ENCODE peak calls at places on chromosomes 7 and 10, in five cellular contexts. N is IMR-90, Q is mesendoderm, F is mesenchymal stem cell, W is H9. K is an unnamed sample.

GRCh38 chr7:140059288-140060242 is 3.2 kb downstream of the PARP12 start:
- DNase-seq in N (peak; percentile 95), Q (no peak), F (peak; percentile 89), W (no peak), K (no peak)

GRCh38 chr10:27746364-27747095 is 911 bp upstream of the MKX start:
- DNase-seq in N (no peak), Q (no peak), F (peak; percentile 15), W (peak; percentile 51), K (no peak)

GRCh38 chr10:88114368-88114767 is 250.9 kb downstream of the PTEN start:
- DNase-seq in N (peak; percentile 25), Q (peak; percentile 80), F (peak; percentile 50), W (peak; percentile 73), K (no peak)

GRCh38 chr10:113133497-113133896 is 183.4 kb downstream of the TCF7L2 start:
- DNase-seq in N (peak; percentile 60), Q (peak; percentile 37), F (peak; percentile 71), W (no peak), K (no peak)

GRCh38 chr10:4242561-4243035 is 457.6 kb upstream of the KLF6 start:
- DNase-seq in N (peak; percentile 92), Q (peak; percentile 52), F (peak; percentile 84), W (no peak), K (no peak)

GRCh38 chr10:49579621-49580020 is 30.5 kb upstream of the SLC18A3 start:
- DNase-seq in N (no peak), Q (no peak), F (peak; percentile 2), W (no peak), K (no peak)

GRCh38 chr10:42936580-42936979 is 140.3 kb upstream of the RET start:
- DNase-seq in N (no peak), Q (no peak), F (no peak), W (no peak), K (no peak)

GRCh38 chr7:70336536-70336935 is 738.3 kb downstream of the AUTS2 start:
- DNase-seq in N (no peak), Q (no peak), F (no peak), W (no peak), K (no peak)

GRCh38 chr7:1181591-1181990 is 21.6 kb upstream of the ZFAND2A start:
- DNase-seq in N (no peak), Q (no peak), F (no peak), W (no peak), K (no peak)

GRCh38 chr7:137999496-138000080 is 2.3 kb downstream of the CREB3L2 start:
- DNase-seq in N (no peak), Q (no peak), F (no peak), W (no peak), K (no peak)

GRCh38 chr10:92590623-92591549 is 2.0 kb upstream of the KIF11 start:
- DNase-seq in N (peak; percentile 69), Q (peak; percentile 91), F (peak; percentile 82), W (peak; percentile 71), K (peak; percentile 26)

GRCh38 chr10:92593553-92594046 is 670 bp downstream of the KIF11 start:
- DNase-seq in N (no peak), Q (no peak), F (no peak), W (no peak), K (no peak)

GRCh38 chr10:92592761-92593552 is at the start of gene KIF11:
- DNase-seq in N (peak; percentile 96), Q (peak; percentile 98), F (peak; percentile 98), W (peak; percentile 96), K (peak; percentile 92)

GRCh38 chr10:92594194-92594593 is 1.3 kb downstream of the KIF11 start:
- DNase-seq in N (no peak), Q (no peak), F (no peak), W (no peak), K (no peak)

DNA sequence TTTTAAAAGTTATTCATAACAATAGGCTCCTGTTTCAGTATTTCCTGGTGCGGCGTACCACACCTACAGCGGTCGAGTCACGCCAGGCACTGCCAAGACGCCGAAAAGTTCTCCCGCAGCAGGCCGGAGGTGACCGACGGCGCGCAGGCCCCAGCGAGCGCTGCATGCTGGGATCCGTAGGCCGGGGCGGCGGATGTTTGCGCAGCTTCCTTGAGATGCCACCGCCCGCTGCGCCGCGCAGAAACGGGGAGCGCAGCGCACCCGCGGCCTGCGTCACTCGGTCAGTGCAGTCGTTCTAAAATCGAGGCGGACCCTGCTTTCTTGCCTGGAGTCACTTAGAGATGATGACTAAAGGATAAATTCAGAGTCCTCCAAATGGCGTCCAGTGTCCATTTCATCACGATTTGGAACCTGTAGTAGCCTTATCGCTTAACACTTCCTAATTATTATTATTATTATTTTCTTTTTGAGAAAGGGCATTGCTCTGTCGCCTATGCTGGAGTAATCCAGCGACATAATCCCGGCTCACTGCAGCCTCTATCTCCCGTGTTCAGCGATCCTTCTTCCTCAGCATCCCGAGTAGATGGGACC is 1.3 kb upstream of the KIF11 start:
- DNase-seq in N (peak; percentile 92), Q (peak; percentile 94), F (peak; percentile 91), W (peak; percentile 93), K (peak; percentile 67)
- H3K4me2 ChIP-seq in N (peak overlapping the region; percentile 95), Q (peak overlapping the region; percentile 42), F (peak overlapping the region; percentile 66), W (peak overlapping the region; percentile 52), K (no peak overlapping the region)

GRCh38 chr7:129313282-129313681 is 88.5 kb downstream of the AHCYL2 start:
- DNase-seq in N (no peak), Q (no peak), F (no peak), W (no peak), K (no peak)
- H3K4ac ChIP-seq in N (no peak overlapping the region), Q (no peak overlapping the region), F (no peak overlapping the region), W (no peak overlapping the region), K (no peak overlapping the region)

DNA sequence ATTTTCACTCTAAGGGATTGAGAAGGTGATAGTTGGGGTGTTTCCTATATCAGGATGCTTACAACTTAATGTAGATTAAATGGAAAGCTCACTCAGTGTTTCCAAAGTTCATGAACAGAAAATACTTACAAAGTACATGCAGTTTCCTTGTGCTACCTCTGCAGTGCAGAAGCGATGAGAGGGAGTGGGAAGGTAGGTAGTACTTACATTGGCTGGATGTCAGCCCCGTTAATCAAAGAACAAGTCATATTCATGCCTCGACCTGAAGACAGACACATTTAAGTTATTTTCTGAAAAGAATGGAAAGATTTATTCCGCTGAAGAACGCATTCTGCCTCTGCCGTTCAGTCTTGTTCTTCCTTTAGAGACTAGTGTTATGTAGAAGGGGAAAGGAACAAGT is 93.1 kb downstream of the ZMYND11 start:
- DNase-seq in N (no peak), Q (no peak), F (no peak), W (no peak), K (no peak)
- H3K4me2 ChIP-seq in N (no peak overlapping the region), Q (no peak overlapping the region), F (no peak overlapping the region), W (no peak overlapping the region), K (no peak overlapping the region)

GRCh38 chr10:86709786-86710185 is 41.5 kb downstream of the LDB3 start:
- DNase-seq in N (no peak), Q (no peak), F (no peak), W (no peak), K (no peak)

GRCh38 chr10:86710987-86711236 is 42.6 kb downstream of the LDB3 start:
- DNase-seq in N (no peak), Q (no peak), F (no peak), W (no peak), K (no peak)

GRCh38 chr10:86707505-86707904 is 39.2 kb downstream of the LDB3 start:
- DNase-seq in N (no peak), Q (peak; percentile 43), F (no peak), W (no peak), K (no peak)

GRCh38 chr10:86708068-86708782 is 39.9 kb downstream of the LDB3 start:
- DNase-seq in N (no peak), Q (no peak), F (no peak), W (no peak), K (no peak)

DNA sequence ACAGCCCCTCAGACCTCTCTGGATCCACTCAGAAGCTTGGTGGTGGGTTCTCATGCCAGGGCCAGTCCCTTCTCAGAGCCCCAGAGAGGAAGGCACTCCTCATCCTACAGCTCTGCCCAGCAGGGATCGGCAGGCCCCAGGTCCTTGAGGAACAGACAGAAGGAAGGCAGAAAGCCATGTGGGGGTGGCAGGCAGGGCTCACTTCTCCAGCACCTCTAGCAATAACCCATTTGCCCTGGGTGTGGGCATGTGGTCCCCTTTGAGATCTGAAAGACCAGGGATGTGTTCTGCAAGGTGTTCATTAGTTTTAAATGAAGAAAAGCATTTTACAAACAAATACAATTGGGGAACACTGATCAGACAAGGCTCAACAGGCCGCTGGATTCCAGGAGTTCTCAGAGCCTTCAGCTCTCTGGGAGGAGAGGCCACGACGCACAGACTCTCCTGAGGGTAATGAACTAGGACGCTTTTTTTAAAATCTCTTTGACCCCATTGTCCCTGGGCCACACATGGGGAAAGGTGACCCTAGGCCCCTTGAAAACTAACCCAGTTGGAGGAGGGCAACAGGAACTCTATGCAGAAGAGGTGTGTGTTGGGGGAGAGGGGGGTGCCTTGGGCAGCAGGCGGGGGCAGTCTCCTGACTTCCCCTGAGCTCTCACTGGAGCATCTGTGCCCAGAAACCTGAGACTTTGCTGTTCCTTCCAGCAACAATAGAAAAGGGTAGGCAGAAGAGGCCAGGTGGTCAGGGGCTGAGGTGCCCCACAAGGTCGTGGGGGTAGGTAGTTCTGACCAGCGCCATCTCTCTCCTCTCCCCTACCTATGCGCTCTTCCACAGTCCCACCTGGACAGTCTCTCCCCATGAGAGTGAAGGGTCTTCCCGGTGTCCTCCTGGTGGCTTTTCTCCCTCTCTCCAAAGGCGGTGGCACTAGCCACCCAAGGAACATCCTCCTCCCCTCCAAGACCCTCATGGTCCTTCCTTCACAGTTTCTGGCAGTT is 40.8 kb downstream of the LDB3 start:
- DNase-seq in N (no peak), Q (no peak), F (no peak), W (no peak), K (no peak)
- H3K4ac ChIP-seq in N (no peak overlapping the region), Q (no peak overlapping the region), F (no peak overlapping the region), W (no peak overlapping the region), K (no peak overlapping the region)

DNA sequence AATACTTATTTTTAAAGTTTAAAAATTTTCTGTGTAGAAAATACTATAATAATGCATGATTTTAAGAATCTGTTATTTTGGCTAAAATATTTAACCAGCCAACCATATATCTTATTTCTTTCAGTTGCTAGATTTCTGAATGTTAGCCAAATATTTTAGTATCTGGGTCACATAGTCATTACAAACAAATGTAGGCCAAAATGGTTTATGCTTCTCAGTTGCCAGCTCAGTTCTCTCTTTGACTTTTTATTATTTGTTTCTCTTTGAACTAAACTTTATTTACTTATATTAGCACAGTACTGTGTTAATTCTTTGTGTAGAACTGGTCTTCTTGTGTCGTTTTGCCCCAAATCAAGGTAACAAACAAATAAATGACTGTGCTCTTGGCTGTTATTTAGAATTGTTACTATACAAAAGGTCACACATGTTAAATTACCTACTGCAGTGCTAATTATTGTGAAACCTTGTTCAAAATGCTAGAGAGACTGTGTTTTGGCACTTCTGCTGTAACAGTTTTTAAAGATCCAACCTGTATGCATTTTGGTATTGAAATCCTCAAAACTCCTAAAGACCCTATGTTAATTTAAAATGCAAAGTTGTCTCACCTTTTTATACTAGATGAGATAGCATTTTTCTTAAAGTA is 39.8 kb downstream of the ZEB1 start:
- DNase-seq in N (peak; percentile 52), Q (no peak), F (no peak), W (no peak), K (no peak)
- H3K4me2 ChIP-seq in N (peak overlapping the region; percentile 81), Q (no peak overlapping the region), F (no peak overlapping the region), W (no peak overlapping the region), K (no peak overlapping the region)

DNA sequence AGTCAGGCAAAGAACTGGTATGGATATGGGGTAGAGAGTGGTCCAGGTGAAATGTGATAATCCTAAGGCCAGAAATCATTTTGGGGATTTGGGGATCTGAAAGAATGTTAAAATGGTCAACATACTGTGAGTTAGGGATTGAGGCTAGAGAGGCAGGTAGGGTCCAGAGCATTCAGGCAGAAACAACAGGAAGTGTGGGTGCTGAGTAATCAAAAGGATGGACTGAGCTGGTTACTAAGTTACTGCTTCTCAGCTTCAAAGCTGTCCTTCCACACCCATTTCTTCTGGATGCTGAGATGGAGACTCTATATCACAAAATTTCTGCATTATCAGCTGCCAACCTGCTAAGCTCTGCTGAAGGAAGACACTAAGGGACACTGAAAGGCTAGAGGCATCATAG is 30.6 kb upstream of the PRKCQ start:
- DNase-seq in N (no peak), Q (no peak), F (no peak), W (no peak), K (no peak)
- H3K4ac ChIP-seq in N (no peak overlapping the region), Q (no peak overlapping the region), F (no peak overlapping the region), W (no peak overlapping the region), K (no peak overlapping the region)

GRCh38 chr10:77742172-77742571 is 104.6 kb upstream of the KCNMA1 start:
- DNase-seq in N (no peak), Q (no peak), F (no peak), W (no peak), K (no peak)
- H3K4me2 ChIP-seq in N (no peak overlapping the region), Q (no peak overlapping the region), F (no peak overlapping the region), W (no peak overlapping the region), K (no peak overlapping the region)

K was measured in neuronal stem cell.